ENCODE peak calls at places on chromosomes 3 and 15, in seven cellular contexts. V, B, X, N, H, J and D are unnamed samples.

GRCh38 chr3:180401226-180401625 is 200.7 kb upstream of the TTC14 start:
- DNase-seq in V (no peak), J (no peak), H (no peak), N (no peak), X (no peak), B (no peak), D (no peak)

GRCh38 chr3:30473374-30474051 is 132.9 kb upstream of the TGFBR2 start:
- DNase-seq in X (peak), B (no peak), J (no peak), N (peak), H (no peak), V (no peak), D (no peak)

GRCh38 chr15:41169784-41170183 is 53.7 kb upstream of the INO80 start:
- DNase-seq in H (peak), X (no peak), V (no peak), B (no peak), N (peak), J (no peak), D (no peak)

GRCh38 chr3:17030438-17030837 is 145.7 kb downstream of the PLCL2 start:
- DNase-seq in N (no peak), H (no peak), V (no peak), B (no peak), J (no peak), X (no peak), D (no peak)

GRCh38 chr3:132569580-132569979 is 27.5 kb upstream of the ACKR4 start:
- DNase-seq in H (no peak), X (peak), V (no peak), N (no peak), B (no peak), J (no peak), D (no peak)

GRCh38 chr3:133283958-133284807 is 115.7 kb upstream of the BFSP2 start:
- DNase-seq in J (no peak), B (no peak), V (no peak), N (no peak), X (no peak), H (no peak), D (no peak)

GRCh38 chr3:141311496-141312358 is 56.6 kb upstream of the ZBTB38 start:
- DNase-seq in N (peak), V (peak), X (peak), B (peak), H (peak), J (peak), D (peak)

GRCh38 chr15:95254263-95254662 is 1022.9 kb downstream of the MCTP2 start:
- DNase-seq in V (no peak), N (no peak), J (no peak), B (no peak), H (no peak), X (no peak), D (no peak)

GRCh38 chr15:38377547-38378161 is 76.3 kb upstream of the FAM98B start:
- DNase-seq in V (no peak), B (peak), N (no peak), X (no peak), H (no peak), J (no peak), D (no peak)

GRCh38 chr3:161443921-161444457 is 52.6 kb upstream of the OTOL1 start:
- DNase-seq in J (no peak), X (no peak), N (no peak), V (no peak), B (no peak), H (no peak), D (no peak)

GRCh38 chr3:133595341-133595740 is 21.9 kb downstream of the CDV3 start:
- DNase-seq in H (no peak), J (no peak), X (peak), N (no peak), V (no peak), B (peak), D (peak)

GRCh38 chr15:83658406-83658805 is 4.5 kb downstream of the ADAMTSL3 start:
- DNase-seq in V (no peak), B (no peak), X (no peak), N (no peak), H (no peak), J (no peak), D (no peak)

GRCh38 chr3:24100694-24101402 is 155.8 kb downstream of the NR1D2 start:
- DNase-seq in J (no peak), H (no peak), X (peak), N (no peak), V (no peak), B (no peak), D (no peak)

GRCh38 chr3:118525096-118525495 is 509.6 kb downstream of the IGSF11 start:
- DNase-seq in V (no peak), B (no peak), N (no peak), X (no peak), J (no peak), H (no peak), D (no peak)

GRCh38 chr3:37162501-37163245 is 11.7 kb downstream of the LRRFIP2 start:
- DNase-seq in J (no peak), X (no peak), V (no peak), N (no peak), H (no peak), B (no peak), D (no peak)

GRCh38 chr15:67832031-67832551 is 6.8 kb downstream of the SKOR1 start:
- DNase-seq in X (peak), J (no peak), H (peak), N (no peak), V (no peak), B (peak), D (peak)